ENCODE peak calls at places on chromosomes 12 and 14, in four cellular contexts. H, S, J and Q are unnamed samples. For H3K36me3, the result is how much of the 10 kb centered on the place peaks cover.

GRCh38 chr14:60640859-60641721 is 8.2 kb downstream of the SIX1 start:
- DNase-seq in H (no peak), S (peak), J (no peak), Q (no peak)

GRCh38 chr12:20368653-20369163 is 371 bp downstream of the PDE3A start:
- DNase-seq in H (peak), S (peak), J (peak), Q (no peak)

GRCh38 chr14:99040711-99041110 is 231.3 kb downstream of the BCL11B start:
- DNase-seq in H (no peak), S (peak), J (no peak), Q (no peak)

GRCh38 chr14:31420013-31420318 is 384 bp downstream of the HEATR5A start:
- DNase-seq in H (peak), S (peak), J (no peak), Q (no peak)

GRCh38 chr12:64392221-64392620 is 1.7 kb upstream of the C12orf56 start:
- DNase-seq in H (peak), S (peak), J (peak), Q (no peak)

GRCh38 chr14:52272375-52272774 is 4.9 kb downstream of the PTGDR start:
- DNase-seq in H (peak), S (peak), J (no peak), Q (no peak)

GRCh38 chr12:39122562-39123204 is 217.3 kb upstream of the CPNE8 start:
- DNase-seq in H (no peak), S (peak), J (no peak), Q (no peak)

GRCh38 chr12:31750747-31751039 is 21.9 kb upstream of the AMN1 start:
- DNase-seq in H (no peak), S (no peak), J (no peak), Q (no peak)

GRCh38 chr14:104683653-104684448 is 5.6 kb upstream of the INF2 start:
- DNase-seq in H (peak), S (no peak), J (no peak), Q (no peak)

GRCh38 chr14:104682107-104682593 is 7.3 kb upstream of the INF2 start:
- DNase-seq in H (no peak), S (peak), J (no peak), Q (no peak)

GRCh38 chr14:104680806-104681688 is 8.4 kb upstream of the INF2 start:
- DNase-seq in H (peak), S (no peak), J (peak), Q (peak)

GRCh38 chr14:104680056-104680805 is 9.2 kb upstream of the INF2 start:
- DNase-seq in H (peak), S (no peak), J (peak), Q (peak)

DNA sequence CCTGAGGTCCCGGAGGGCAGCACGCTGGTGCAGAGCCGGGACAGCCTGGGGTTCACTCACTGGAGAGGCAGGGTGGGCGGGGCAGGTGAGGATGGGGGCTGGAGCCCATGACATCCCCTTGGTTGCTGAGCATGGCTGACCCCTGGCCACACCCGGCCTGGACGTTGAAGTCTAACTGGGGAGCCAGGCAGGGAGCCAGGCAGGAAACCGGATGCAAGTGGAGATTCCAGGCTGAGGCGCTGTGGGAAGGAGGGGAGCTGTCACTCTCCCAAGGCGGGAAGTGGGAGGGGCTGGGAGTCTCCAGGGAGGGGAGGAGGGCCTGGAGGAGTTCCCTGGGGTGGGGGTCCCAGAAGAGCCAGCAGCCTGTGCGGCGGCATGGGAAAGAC is 7.7 kb upstream of the INF2 start:
- DNase-seq in H (peak), S (peak), J (peak), Q (peak)
- H3K4me3 ChIP-seq in H (no peak), S (peak), J (no peak), Q (peak)

DNA sequence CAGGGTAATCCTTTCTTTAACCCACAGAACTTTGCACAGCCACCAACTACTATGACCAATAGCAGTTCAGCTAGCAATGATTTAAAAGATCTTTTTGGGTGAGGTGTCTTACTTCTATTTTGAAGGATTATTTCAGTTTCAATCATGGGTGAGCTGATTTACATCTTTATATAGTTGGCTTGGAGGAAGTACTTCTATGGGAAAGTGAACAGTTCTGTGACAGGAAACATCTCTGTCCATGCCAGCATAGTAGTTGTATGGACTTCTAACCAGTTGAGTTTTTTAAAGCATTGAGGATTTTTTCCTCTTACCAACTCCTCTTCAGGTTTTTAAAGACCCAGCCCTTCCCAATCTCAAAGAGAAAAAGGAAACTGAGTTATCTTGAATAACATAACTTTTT is 17.8 kb upstream of the SLC17A8 start:
- DNase-seq in H (no peak), S (no peak), J (no peak), Q (no peak)
- H3K36me3 ChIP-seq in H (under half), S (under half), J (under half), Q (under half)

DNA sequence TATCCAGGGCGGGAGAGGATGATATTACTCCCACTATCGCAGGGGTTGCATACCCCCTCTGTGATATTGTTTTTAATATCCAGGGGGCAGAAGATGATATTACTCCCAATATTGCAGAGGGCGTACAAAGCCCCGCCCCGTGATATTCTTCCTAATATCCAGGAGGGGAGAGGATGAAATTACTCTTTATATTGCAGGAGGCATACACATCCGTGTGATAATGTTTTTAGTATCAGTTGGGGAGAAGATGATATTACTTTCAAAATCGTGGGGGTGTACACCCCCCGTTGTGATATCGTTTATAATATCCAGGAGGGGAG is 52.9 kb upstream of the OXA1L start:
- DNase-seq in H (no peak), S (no peak), J (no peak), Q (no peak)
- H3K4me3 ChIP-seq in H (no peak), S (no peak), J (no peak), Q (no peak)

GRCh38 chr12:114838480-114838879 is 154.5 kb upstream of the TBX3 start:
- DNase-seq in H (no peak), S (no peak), J (no peak), Q (no peak)

GRCh38 chr12:114829833-114830232 is 145.9 kb upstream of the TBX3 start:
- DNase-seq in H (no peak), S (no peak), J (no peak), Q (no peak)

GRCh38 chr12:114836609-114837008 is 152.6 kb upstream of the TBX3 start:
- DNase-seq in H (no peak), S (no peak), J (no peak), Q (no peak)

GRCh38 chr12:114835031-114835430 is 151.1 kb upstream of the TBX3 start:
- DNase-seq in H (no peak), S (no peak), J (peak), Q (no peak)

DNA sequence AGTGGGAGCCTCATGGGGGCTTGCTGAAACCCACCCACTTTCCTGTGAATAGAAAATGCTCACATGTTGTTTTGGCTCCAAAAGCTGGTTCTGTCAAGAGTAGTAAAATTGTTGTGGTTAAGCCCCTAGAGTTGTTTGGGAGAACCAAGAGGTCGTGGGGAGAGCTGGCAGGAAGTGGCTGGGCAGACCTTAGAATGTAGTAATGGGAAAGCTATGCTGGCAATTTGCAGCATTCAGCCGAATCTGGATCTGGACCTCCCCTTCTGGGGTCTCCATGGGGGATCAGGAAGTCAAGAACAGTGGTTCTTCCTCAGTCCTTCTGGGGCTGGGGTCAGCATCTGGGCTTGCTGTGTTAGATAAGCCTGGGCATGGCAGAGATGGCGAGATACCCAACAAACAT is 150.6 kb upstream of the TBX3 start:
- DNase-seq in H (no peak), S (no peak), J (peak), Q (no peak)
- H3K36me3 ChIP-seq in H (under half), S (under half), J (under half), Q (under half)

GRCh38 chr12:93379432-93380308 is 1.9 kb downstream of the NUDT4 start:
- DNase-seq in H (peak), S (no peak), J (no peak), Q (no peak)
- H3K4me3 ChIP-seq in H (peak), S (peak), J (peak), Q (peak)

GRCh38 chr14:23024612-23025075 is 10.1 kb downstream of the PSMB5 start:
- DNase-seq in H (no peak), S (no peak), J (no peak), Q (no peak)
- H3K36me3 ChIP-seq in H (under half), S (under half), J (under half), Q (under half)

DNA sequence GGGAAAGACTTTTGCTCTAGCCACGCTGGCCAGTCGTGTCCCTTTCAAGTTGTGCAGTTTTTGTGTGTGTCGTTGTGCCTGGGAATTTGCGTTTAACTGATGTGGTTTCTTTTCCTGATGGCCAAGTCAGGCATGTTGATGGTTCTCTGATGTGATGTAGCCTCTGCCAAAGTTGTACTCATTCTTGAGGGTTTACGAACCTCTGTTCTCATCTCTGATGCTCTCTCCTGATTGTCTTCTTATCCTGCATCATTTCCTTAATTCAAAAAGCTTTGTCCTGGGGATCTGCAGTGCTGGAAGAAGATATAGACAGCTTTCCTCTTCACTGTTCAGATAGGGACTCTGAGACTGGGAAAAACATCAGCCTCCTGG is 25.4 kb downstream of the CD9 start:
- DNase-seq in H (no peak), S (no peak), J (peak), Q (no peak)
- H3K4me3 ChIP-seq in H (no peak), S (no peak), J (no peak), Q (no peak)

GRCh38 chr14:101980700-101981099 is 16.3 kb downstream of the DYNC1H1 start:
- DNase-seq in H (no peak), S (no peak), J (peak), Q (peak)
- H3K36me3 ChIP-seq in H (under half), S (under half), J (half or more), Q (under half)

GRCh38 chr14:77014004-77014604 is 14.4 kb downstream of the IRF2BPL start:
- DNase-seq in H (no peak), S (peak), J (peak), Q (no peak)

GRCh38 chr14:77011226-77011762 is 17.2 kb downstream of the IRF2BPL start:
- DNase-seq in H (peak), S (peak), J (no peak), Q (no peak)

GRCh38 chr14:77018785-77019184 is 9.7 kb downstream of the IRF2BPL start:
- DNase-seq in H (no peak), S (no peak), J (no peak), Q (no peak)

GRCh38 chr14:77012193-77012592 is 16.3 kb downstream of the IRF2BPL start:
- DNase-seq in H (no peak), S (no peak), J (no peak), Q (no peak)

DNA sequence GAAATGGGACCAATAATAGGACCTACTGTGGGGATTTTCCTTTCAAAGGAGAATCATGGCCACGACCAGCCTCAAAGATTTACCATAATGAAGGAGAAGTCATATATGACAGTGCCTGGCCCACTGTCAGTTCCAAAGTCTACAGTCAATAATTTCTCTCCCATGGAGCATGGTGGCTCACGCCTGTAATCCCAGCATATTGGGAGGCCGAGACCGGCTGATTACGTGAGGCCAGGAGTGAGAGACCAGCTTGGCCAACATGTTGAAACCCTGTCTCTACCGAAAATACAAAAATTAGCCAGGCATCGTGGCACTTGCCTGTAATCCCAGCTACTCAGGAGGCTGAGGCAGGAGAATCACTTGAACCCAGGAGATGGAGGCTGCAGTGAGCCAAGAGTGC is 13.8 kb downstream of the IRF2BPL start:
- DNase-seq in H (no peak), S (no peak), J (no peak), Q (no peak)
- H3K4me3 ChIP-seq in H (no peak), S (no peak), J (no peak), Q (no peak)

DNA sequence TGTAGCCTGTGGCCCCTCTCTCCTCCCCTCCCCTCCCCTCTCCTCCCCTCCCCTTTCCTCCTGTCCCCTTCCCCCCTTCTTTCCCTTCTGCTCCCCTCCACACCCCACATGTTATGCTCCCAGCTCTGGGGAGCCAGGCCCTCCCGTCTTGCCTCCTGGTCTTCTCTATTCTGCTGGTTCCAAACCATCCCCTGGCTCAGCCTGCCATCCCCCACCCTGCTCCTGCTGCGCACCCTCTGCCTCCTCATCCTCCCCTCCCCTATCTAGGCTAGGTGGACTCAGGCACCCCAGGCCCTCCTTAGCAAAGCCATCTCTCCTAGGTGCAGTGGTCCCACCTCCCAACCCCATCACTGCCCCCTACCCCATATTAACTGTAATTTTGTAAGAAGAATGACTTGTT is 99.5 kb downstream of the CALM1 start:
- DNase-seq in H (no peak), S (peak), J (no peak), Q (no peak)
- H3K36me3 ChIP-seq in H (under half), S (under half), J (under half), Q (under half)